ENCODE peak calls at places on chromosomes 13 and 19, in eight cellular contexts. One of them, this sample, is unnamed.
A peak's percentile ranks its signal among the peaks of the same experiment; 100 is the strongest.

GRCh38 chr19:17097593-17098126 is 22.1 kb downstream of the MYO9B start:
- DNase-seq in uterus: peak; percentile 47
- DNase-seq in tibial nerve: no peak
- DNase-seq in cardiac muscle cell: peak; percentile 68
- DNase-seq in mesendoderm: peak; percentile 68
- DNase-seq in small intestine: peak; percentile 33
- DNase-seq in aorta: no peak
- DNase-seq in naive thymus-derived CD4-positive, alpha-beta T cell: no peak
- DNase-seq in this sample: no peak

GRCh38 chr13:91922969-91923592 is 524.7 kb downstream of the GPC5 start:
- DNase-seq in uterus: no peak
- DNase-seq in tibial nerve: no peak
- DNase-seq in cardiac muscle cell: peak; percentile 40
- DNase-seq in mesendoderm: peak; percentile 51
- DNase-seq in small intestine: no peak
- DNase-seq in aorta: no peak
- DNase-seq in naive thymus-derived CD4-positive, alpha-beta T cell: no peak
- DNase-seq in this sample: no peak

GRCh38 chr19:39007096-39007495 is 25.3 kb downstream of the FBXO27 start:
- DNase-seq in uterus: no peak
- DNase-seq in tibial nerve: no peak
- DNase-seq in cardiac muscle cell: no peak
- DNase-seq in mesendoderm: no peak
- DNase-seq in small intestine: no peak
- DNase-seq in aorta: no peak
- DNase-seq in naive thymus-derived CD4-positive, alpha-beta T cell: no peak
- DNase-seq in this sample: no peak

GRCh38 chr13:114063545-114064515 is 68.6 kb downstream of the RASA3 start:
- DNase-seq in uterus: peak; percentile 76
- DNase-seq in tibial nerve: no peak
- DNase-seq in cardiac muscle cell: no peak
- DNase-seq in mesendoderm: no peak
- DNase-seq in small intestine: peak; percentile 51
- DNase-seq in aorta: peak; percentile 85
- DNase-seq in naive thymus-derived CD4-positive, alpha-beta T cell: no peak
- DNase-seq in this sample: no peak

GRCh38 chr19:17137417-17137816 is 61.8 kb downstream of the MYO9B start:
- DNase-seq in uterus: no peak
- DNase-seq in tibial nerve: no peak
- DNase-seq in cardiac muscle cell: no peak
- DNase-seq in mesendoderm: no peak
- DNase-seq in small intestine: no peak
- DNase-seq in aorta: no peak
- DNase-seq in naive thymus-derived CD4-positive, alpha-beta T cell: no peak
- DNase-seq in this sample: no peak

GRCh38 chr13:59890064-59890463 is 273.7 kb downstream of the DIAPH3 start:
- DNase-seq in uterus: no peak
- DNase-seq in tibial nerve: no peak
- DNase-seq in cardiac muscle cell: no peak
- DNase-seq in mesendoderm: no peak
- DNase-seq in small intestine: peak; percentile 82
- DNase-seq in aorta: no peak
- DNase-seq in naive thymus-derived CD4-positive, alpha-beta T cell: no peak
- DNase-seq in this sample: no peak

GRCh38 chr19:17070912-17071311 is 4.3 kb downstream of the HAUS8 start:
- DNase-seq in uterus: no peak
- DNase-seq in tibial nerve: no peak
- DNase-seq in cardiac muscle cell: no peak
- DNase-seq in mesendoderm: no peak
- DNase-seq in small intestine: peak; percentile 51
- DNase-seq in aorta: no peak
- DNase-seq in naive thymus-derived CD4-positive, alpha-beta T cell: no peak
- DNase-seq in this sample: no peak

GRCh38 chr19:12788025-12788681 is 3.1 kb upstream of the JUNB start:
- DNase-seq in uterus: no peak
- DNase-seq in tibial nerve: no peak
- DNase-seq in cardiac muscle cell: no peak
- DNase-seq in mesendoderm: no peak
- DNase-seq in small intestine: no peak
- DNase-seq in aorta: no peak
- DNase-seq in naive thymus-derived CD4-positive, alpha-beta T cell: no peak
- DNase-seq in this sample: no peak

GRCh38 chr13:40776681-40777165 is 5.7 kb upstream of the MRPS31 start:
- DNase-seq in uterus: no peak
- DNase-seq in tibial nerve: no peak
- DNase-seq in cardiac muscle cell: no peak
- DNase-seq in mesendoderm: no peak
- DNase-seq in small intestine: peak; percentile 59
- DNase-seq in aorta: no peak
- DNase-seq in naive thymus-derived CD4-positive, alpha-beta T cell: peak; percentile 83
- DNase-seq in this sample: no peak

GRCh38 chr13:28001837-28002473 is 13.5 kb upstream of the URAD start:
- DNase-seq in uterus: no peak
- DNase-seq in tibial nerve: no peak
- DNase-seq in cardiac muscle cell: no peak
- DNase-seq in mesendoderm: no peak
- DNase-seq in small intestine: no peak
- DNase-seq in aorta: no peak
- DNase-seq in naive thymus-derived CD4-positive, alpha-beta T cell: no peak
- DNase-seq in this sample: no peak

GRCh38 chr13:89584058-89584457 is 1763.4 kb upstream of the MIR17HG start:
- DNase-seq in uterus: no peak
- DNase-seq in tibial nerve: no peak
- DNase-seq in cardiac muscle cell: no peak
- DNase-seq in mesendoderm: peak; percentile 47
- DNase-seq in small intestine: no peak
- DNase-seq in aorta: no peak
- DNase-seq in naive thymus-derived CD4-positive, alpha-beta T cell: no peak
- DNase-seq in this sample: no peak

GRCh38 chr13:102928971-102929370 is 83.1 kb downstream of the ERCC5 start:
- DNase-seq in uterus: no peak
- DNase-seq in tibial nerve: no peak
- DNase-seq in cardiac muscle cell: no peak
- DNase-seq in mesendoderm: no peak
- DNase-seq in small intestine: no peak
- DNase-seq in aorta: no peak
- DNase-seq in naive thymus-derived CD4-positive, alpha-beta T cell: no peak
- DNase-seq in this sample: no peak

GRCh38 chr13:42364613-42365000 is 92.7 kb downstream of the AKAP11 start:
- DNase-seq in uterus: no peak
- DNase-seq in tibial nerve: no peak
- DNase-seq in cardiac muscle cell: peak; percentile 13
- DNase-seq in mesendoderm: peak; percentile 72
- DNase-seq in small intestine: no peak
- DNase-seq in aorta: no peak
- DNase-seq in naive thymus-derived CD4-positive, alpha-beta T cell: no peak
- DNase-seq in this sample: no peak

DNA sequence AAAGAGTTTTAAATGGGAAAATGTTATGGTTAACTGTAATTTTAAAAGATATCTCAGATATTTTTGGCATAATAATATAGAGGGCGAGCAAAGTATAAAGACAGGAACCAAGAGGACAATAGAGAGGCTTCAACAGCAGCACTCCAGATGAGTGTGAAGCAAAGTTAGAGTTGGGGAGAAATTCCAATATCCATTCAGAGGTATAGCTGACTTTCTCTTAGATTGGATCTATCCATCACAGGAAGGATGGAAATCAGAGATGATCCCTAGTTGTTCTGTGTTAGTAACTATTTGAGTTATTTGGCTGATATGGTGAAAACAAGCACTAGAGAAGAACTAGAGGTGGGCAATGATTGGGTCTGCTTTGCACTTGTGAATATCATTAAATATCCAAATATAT is 786.0 kb upstream of the KLHL1 start:
- DNase-seq in uterus: no peak
- DNase-seq in tibial nerve: no peak
- DNase-seq in cardiac muscle cell: no peak
- DNase-seq in mesendoderm: peak; percentile 8
- DNase-seq in small intestine: no peak
- DNase-seq in aorta: no peak
- DNase-seq in naive thymus-derived CD4-positive, alpha-beta T cell: no peak
- DNase-seq in this sample: no peak
- H3K27ac ChIP-seq in uterus: no peak overlapping the region
- H3K27ac ChIP-seq in tibial nerve: no peak overlapping the region
- H3K27ac ChIP-seq in cardiac muscle cell: no peak overlapping the region
- H3K27ac ChIP-seq in mesendoderm: no peak overlapping the region
- H3K27ac ChIP-seq in small intestine: no peak overlapping the region
- H3K27ac ChIP-seq in aorta: no peak overlapping the region
- H3K27ac ChIP-seq in naive thymus-derived CD4-positive, alpha-beta T cell: no peak overlapping the region
- H3K27ac ChIP-seq in this sample: no peak overlapping the region

DNA sequence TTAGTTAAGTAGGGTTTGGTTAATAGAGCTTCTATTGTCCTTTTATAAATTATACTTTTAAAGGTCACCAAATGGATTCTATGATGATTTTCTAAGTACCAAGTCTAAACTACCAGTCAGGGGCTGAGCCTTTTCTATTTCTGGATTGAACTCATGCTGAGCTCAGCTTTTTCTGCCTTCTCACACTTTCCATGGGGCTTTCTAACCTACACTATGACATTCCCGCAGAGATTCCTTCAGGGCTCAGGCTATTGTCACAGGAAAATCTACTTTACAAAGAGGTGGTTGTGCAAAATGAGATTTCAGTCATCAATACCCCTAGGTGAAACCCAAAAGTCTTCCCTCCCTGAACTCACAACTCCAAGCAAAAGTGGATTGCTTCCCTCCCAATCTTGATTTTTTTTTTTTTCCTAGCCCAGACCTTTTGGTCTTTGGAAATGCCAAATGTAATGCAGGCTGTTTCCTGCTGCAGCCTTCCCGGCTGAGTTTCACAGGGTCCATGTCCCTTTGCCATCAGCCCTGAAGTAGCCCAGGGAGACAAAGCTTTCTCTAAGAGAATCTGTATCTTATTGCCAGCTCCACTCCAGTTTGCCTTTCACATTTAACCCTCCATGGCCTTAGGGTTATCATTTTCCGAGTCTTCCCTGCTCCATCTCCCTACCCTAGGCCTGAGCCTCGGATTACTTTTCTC is 13.6 kb downstream of the C13orf42 start:
- DNase-seq in uterus: no peak
- DNase-seq in tibial nerve: no peak
- DNase-seq in cardiac muscle cell: peak; percentile 42
- DNase-seq in mesendoderm: peak; percentile 55
- DNase-seq in small intestine: no peak
- DNase-seq in aorta: no peak
- DNase-seq in naive thymus-derived CD4-positive, alpha-beta T cell: no peak
- DNase-seq in this sample: no peak
- H3K27me3 ChIP-seq in uterus: no peaks in the 10 kb centered on the region
- H3K27me3 ChIP-seq in tibial nerve: no peaks in the 10 kb centered on the region
- H3K27me3 ChIP-seq in cardiac muscle cell: no peaks in the 10 kb centered on the region
- H3K27me3 ChIP-seq in mesendoderm: no peaks in the 10 kb centered on the region
- H3K27me3 ChIP-seq in small intestine: no peaks in the 10 kb centered on the region
- H3K27me3 ChIP-seq in aorta: no peaks in the 10 kb centered on the region
- H3K27me3 ChIP-seq in naive thymus-derived CD4-positive, alpha-beta T cell: no peaks in the 10 kb centered on the region
- H3K27me3 ChIP-seq in this sample: peaks cover 3% of the 10 kb centered on the region

GRCh38 chr13:45216193-45216592 is 15.3 kb upstream of the KCTD4 start:
- DNase-seq in uterus: no peak
- DNase-seq in tibial nerve: no peak
- DNase-seq in cardiac muscle cell: no peak
- DNase-seq in mesendoderm: no peak
- DNase-seq in small intestine: no peak
- DNase-seq in aorta: no peak
- DNase-seq in naive thymus-derived CD4-positive, alpha-beta T cell: no peak
- DNase-seq in this sample: no peak

GRCh38 chr13:45220403-45220802 is 19.6 kb upstream of the KCTD4 start:
- DNase-seq in uterus: no peak
- DNase-seq in tibial nerve: no peak
- DNase-seq in cardiac muscle cell: no peak
- DNase-seq in mesendoderm: no peak
- DNase-seq in small intestine: no peak
- DNase-seq in aorta: no peak
- DNase-seq in naive thymus-derived CD4-positive, alpha-beta T cell: no peak
- DNase-seq in this sample: no peak

GRCh38 chr13:45219938-45220375 is 19.1 kb upstream of the KCTD4 start:
- DNase-seq in uterus: no peak
- DNase-seq in tibial nerve: no peak
- DNase-seq in cardiac muscle cell: no peak
- DNase-seq in mesendoderm: peak; percentile 67
- DNase-seq in small intestine: peak; percentile 62
- DNase-seq in aorta: no peak
- DNase-seq in naive thymus-derived CD4-positive, alpha-beta T cell: no peak
- DNase-seq in this sample: no peak

GRCh38 chr13:45218689-45219088 is 17.8 kb upstream of the KCTD4 start:
- DNase-seq in uterus: no peak
- DNase-seq in tibial nerve: no peak
- DNase-seq in cardiac muscle cell: no peak
- DNase-seq in mesendoderm: no peak
- DNase-seq in small intestine: no peak
- DNase-seq in aorta: no peak
- DNase-seq in naive thymus-derived CD4-positive, alpha-beta T cell: no peak
- DNase-seq in this sample: no peak

DNA sequence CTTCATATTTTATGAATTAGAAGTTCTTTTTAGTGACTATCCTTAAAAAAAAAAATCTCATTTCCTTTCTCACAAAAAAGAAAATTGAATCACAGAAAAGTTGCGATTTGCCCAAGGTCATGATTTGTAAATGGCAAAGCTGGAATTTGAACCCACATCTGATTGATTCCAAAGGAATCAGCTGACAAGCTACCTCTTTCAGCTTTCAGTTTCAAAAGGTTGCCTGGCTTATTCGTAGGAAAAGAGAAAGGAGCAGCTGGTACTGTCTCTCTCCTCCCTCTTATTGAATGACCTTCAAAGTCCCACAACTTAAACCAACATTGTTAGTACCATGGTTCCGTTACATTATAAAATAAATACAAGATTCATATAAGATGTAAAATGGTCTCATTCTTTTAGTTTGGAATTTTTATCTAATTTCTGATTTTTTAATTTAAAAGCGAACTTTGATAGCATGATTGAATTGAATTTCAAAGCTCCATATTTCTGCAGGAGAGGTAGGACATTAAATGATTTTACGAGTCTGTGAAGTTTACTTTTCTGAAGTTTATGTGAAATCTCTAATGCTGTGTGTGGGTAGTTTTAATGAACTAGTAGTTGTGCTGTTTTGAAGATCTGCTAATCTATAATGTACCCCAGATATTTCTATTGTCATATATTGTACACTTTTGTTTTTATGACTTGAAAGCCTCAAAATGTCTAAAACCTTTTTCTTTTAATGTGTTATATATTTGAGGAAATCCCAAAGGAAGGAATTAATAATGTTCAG is 18.5 kb upstream of the KCTD4 start:
- DNase-seq in uterus: no peak
- DNase-seq in tibial nerve: no peak
- DNase-seq in cardiac muscle cell: no peak
- DNase-seq in mesendoderm: no peak
- DNase-seq in small intestine: peak; percentile 87
- DNase-seq in aorta: no peak
- DNase-seq in naive thymus-derived CD4-positive, alpha-beta T cell: no peak
- DNase-seq in this sample: no peak
- H3K27ac ChIP-seq in uterus: no peak overlapping the region
- H3K27ac ChIP-seq in tibial nerve: no peak overlapping the region
- H3K27ac ChIP-seq in cardiac muscle cell: no peak overlapping the region
- H3K27ac ChIP-seq in mesendoderm: no peak overlapping the region
- H3K27ac ChIP-seq in small intestine: no peak overlapping the region
- H3K27ac ChIP-seq in aorta: no peak overlapping the region
- H3K27ac ChIP-seq in naive thymus-derived CD4-positive, alpha-beta T cell: no peak overlapping the region
- H3K27ac ChIP-seq in this sample: no peak overlapping the region

DNA sequence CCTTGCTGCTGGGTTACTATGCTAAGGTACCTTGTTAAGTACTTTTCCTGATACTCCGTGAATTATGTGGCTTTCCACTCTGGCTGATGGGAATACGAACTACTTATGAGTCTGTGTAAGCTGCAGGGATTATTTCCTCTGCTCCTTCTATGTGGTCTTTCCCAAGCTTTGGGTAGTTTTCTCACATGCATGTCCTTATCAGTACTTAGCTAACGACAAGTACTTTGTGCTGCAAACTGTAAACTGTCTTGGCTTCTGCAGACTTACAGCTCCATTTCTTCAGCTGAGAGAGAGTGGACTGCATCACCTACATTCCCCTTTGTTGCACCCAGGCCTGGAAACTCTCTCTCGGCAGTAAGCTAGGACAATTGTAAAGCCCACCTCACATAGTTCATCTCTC is 76.6 kb downstream of the FGF9 start:
- DNase-seq in uterus: no peak
- DNase-seq in tibial nerve: no peak
- DNase-seq in cardiac muscle cell: peak; percentile 82
- DNase-seq in mesendoderm: peak; percentile 67
- DNase-seq in small intestine: no peak
- DNase-seq in aorta: no peak
- DNase-seq in naive thymus-derived CD4-positive, alpha-beta T cell: no peak
- DNase-seq in this sample: no peak
- H3K27me3 ChIP-seq in uterus: no peaks in the 10 kb centered on the region
- H3K27me3 ChIP-seq in tibial nerve: no peaks in the 10 kb centered on the region
- H3K27me3 ChIP-seq in cardiac muscle cell: no peaks in the 10 kb centered on the region
- H3K27me3 ChIP-seq in mesendoderm: no peaks in the 10 kb centered on the region
- H3K27me3 ChIP-seq in small intestine: no peaks in the 10 kb centered on the region
- H3K27me3 ChIP-seq in aorta: peaks cover 5% of the 10 kb centered on the region
- H3K27me3 ChIP-seq in naive thymus-derived CD4-positive, alpha-beta T cell: no peaks in the 10 kb centered on the region
- H3K27me3 ChIP-seq in this sample: no peaks in the 10 kb centered on the region